ENCODE peak calls at places on chromosomes 11 and 22, in eight cellular contexts. I, B, H, C, L, E, R and V are unnamed samples. For H3K4me1 and H3K36me3, the result is how much of the 10 kb centered on the place peaks cover.

GRCh38 chr11:120212926-120213325 is 2.1 kb downstream of the OAF start:
- DNase-seq in I (no peak), B (no peak), H (no peak), C (no peak), L (peak), E (no peak), R (no peak), V (peak)

GRCh38 chr22:49632199-49633009 is 195.3 kb downstream of the BRD1 start:
- DNase-seq in I (no peak), B (no peak), H (peak), C (peak), L (peak), E (peak), R (peak), V (no peak)

GRCh38 chr22:46800102-46800857 is 37.8 kb downstream of the TBC1D22A start:
- DNase-seq in I (no peak), B (no peak), H (no peak), C (no peak), L (no peak), E (no peak), R (no peak), V (no peak)

GRCh38 chr22:27135582-27135981 is 478.2 kb downstream of the MIAT start:
- DNase-seq in I (no peak), B (no peak), H (peak), C (no peak), L (no peak), E (peak), R (no peak), V (no peak)

GRCh38 chr11:35073691-35074382 is 65.1 kb upstream of the CD44 start:
- DNase-seq in I (no peak), B (no peak), H (no peak), C (no peak), L (no peak), E (no peak), R (no peak), V (no peak)

GRCh38 chr11:109798521-109798920 is 294.7 kb upstream of the ZC3H12C start:
- DNase-seq in I (no peak), B (no peak), H (peak), C (no peak), L (no peak), E (no peak), R (no peak), V (no peak)

GRCh38 chr11:2728663-2729332 is 29.0 kb upstream of the KCNQ1OT1 start:
- DNase-seq in I (no peak), B (no peak), H (no peak), C (no peak), L (no peak), E (no peak), R (no peak), V (no peak)

GRCh38 chr11:116578971-116579687 is 193.7 kb downstream of the BUD13 start:
- DNase-seq in I (no peak), B (no peak), H (peak), C (no peak), L (no peak), E (peak), R (peak), V (no peak)

GRCh38 chr22:21766933-21767462 is 31.4 kb upstream of the YPEL1 start:
- DNase-seq in I (peak), B (no peak), H (no peak), C (no peak), L (no peak), E (no peak), R (no peak), V (no peak)

GRCh38 chr11:8206251-8207079 is 37.6 kb upstream of the RIC3 start:
- DNase-seq in I (peak), B (no peak), H (peak), C (no peak), L (peak), E (no peak), R (peak), V (no peak)

GRCh38 chr11:54558919-54559318 is 44.9 kb downstream of the OR4C46 start:
- DNase-seq in I (no peak), B (no peak), H (no peak), C (no peak), L (no peak), E (no peak), R (no peak), V (no peak)

GRCh38 chr11:128685383-128686044 is 8.4 kb upstream of the FLI1 start:
- DNase-seq in I (no peak), B (no peak), H (peak), C (no peak), L (no peak), E (no peak), R (no peak), V (no peak)
- H3K4me1 ChIP-seq in I (under half), B (half or more), H (under half), C (under half), L (under half), E (under half), R (half or more), V (under half)

GRCh38 chr11:68406318-68407313 is 53.9 kb upstream of the PPP6R3 start:
- DNase-seq in I (no peak), B (no peak), H (no peak), C (no peak), L (peak), E (no peak), R (no peak), V (no peak)

GRCh38 chr11:68412593-68413475 is 47.7 kb upstream of the PPP6R3 start:
- DNase-seq in I (peak), B (no peak), H (peak), C (no peak), L (no peak), E (no peak), R (peak), V (no peak)

GRCh38 chr11:68408512-68408911 is 52.0 kb upstream of the PPP6R3 start:
- DNase-seq in I (no peak), B (no peak), H (no peak), C (no peak), L (no peak), E (no peak), R (no peak), V (no peak)

GRCh38 chr11:68411501-68411991 is 49.0 kb upstream of the PPP6R3 start:
- DNase-seq in I (no peak), B (no peak), H (no peak), C (no peak), L (peak), E (no peak), R (no peak), V (no peak)

DNA sequence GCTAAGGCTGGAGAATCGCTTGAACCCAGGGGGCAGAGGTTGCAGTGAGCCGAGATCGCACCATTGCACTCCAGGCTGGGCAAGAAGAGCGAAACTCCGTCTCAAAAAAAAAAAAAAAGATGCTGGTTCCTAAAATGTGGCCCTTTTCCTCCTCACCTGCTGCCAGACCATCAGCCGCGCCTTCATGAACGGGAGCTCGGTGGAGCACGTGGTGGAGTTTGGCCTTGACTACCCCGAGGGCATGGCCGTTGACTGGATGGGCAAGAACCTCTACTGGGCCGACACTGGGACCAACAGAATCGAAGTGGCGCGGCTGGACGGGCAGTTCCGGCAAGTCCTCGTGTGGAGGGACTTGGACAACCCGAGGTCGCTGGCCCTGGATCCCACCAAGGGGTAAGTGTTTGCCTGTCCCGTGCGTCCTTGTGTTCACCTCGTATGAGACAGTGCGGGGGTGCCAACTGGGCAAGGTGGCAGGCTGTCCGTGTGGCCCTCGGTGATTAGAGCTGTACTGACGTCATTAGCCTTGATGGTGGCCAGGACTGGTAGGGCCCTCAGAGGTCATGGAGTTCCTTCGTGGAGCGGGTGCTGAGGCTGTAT is 50.7 kb upstream of the PPP6R3 start:
- DNase-seq in I (no peak), B (no peak), H (no peak), C (no peak), L (no peak), E (no peak), R (no peak), V (no peak)
- H3K36me3 ChIP-seq in I (under half), B (half or more), H (under half), C (under half), L (under half), E (under half), R (half or more), V (half or more)

DNA sequence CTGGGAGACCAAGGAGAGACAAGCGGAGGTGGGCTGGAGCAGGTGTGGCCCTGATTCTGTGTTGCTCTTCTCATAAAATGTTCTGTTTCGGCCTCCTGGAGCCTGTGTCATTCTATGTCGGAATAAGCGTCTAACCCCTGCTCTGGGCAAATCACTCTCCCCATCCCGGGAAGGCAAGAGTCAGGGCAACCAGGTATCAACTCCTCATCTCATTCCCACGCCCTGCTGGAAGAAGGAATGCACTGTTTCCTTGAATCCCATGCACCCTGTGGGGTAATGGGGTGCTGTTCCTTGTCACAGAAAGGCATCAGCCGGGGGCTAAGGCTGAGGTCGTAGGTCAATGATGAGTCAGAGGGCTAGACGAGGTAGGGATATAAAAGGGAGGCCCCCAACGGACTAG is 2.6 kb downstream of the FAM180B start:
- DNase-seq in I (no peak), B (no peak), H (no peak), C (no peak), L (no peak), E (no peak), R (no peak), V (no peak)
- H3K4me1 ChIP-seq in I (under half), B (under half), H (under half), C (under half), L (under half), E (under half), R (under half), V (under half)

GRCh38 chr11:134407923-134408322 is 4.1 kb downstream of the B3GAT1 start:
- DNase-seq in I (no peak), B (no peak), H (no peak), C (no peak), L (no peak), E (no peak), R (no peak), V (no peak)

GRCh38 chr11:134407321-134407828 is 4.7 kb downstream of the B3GAT1 start:
- DNase-seq in I (no peak), B (no peak), H (no peak), C (no peak), L (no peak), E (no peak), R (no peak), V (no peak)

GRCh38 chr11:134405436-134405835 is 6.6 kb downstream of the B3GAT1 start:
- DNase-seq in I (no peak), B (no peak), H (no peak), C (no peak), L (no peak), E (no peak), R (no peak), V (no peak)

GRCh38 chr11:134405841-134406240 is 6.2 kb downstream of the B3GAT1 start:
- DNase-seq in I (no peak), B (no peak), H (no peak), C (no peak), L (no peak), E (no peak), R (no peak), V (no peak)

GRCh38 chr11:134406264-134407185 is 5.5 kb downstream of the B3GAT1 start:
- DNase-seq in I (no peak), B (no peak), H (no peak), C (no peak), L (no peak), E (no peak), R (no peak), V (no peak)
- H3K36me3 ChIP-seq in I (under half), B (under half), H (under half), C (under half), L (under half), E (under half), R (under half), V (under half)

GRCh38 chr11:79189604-79190003 is 251.2 kb downstream of the TENM4 start:
- DNase-seq in I (no peak), B (no peak), H (no peak), C (no peak), L (no peak), E (no peak), R (no peak), V (no peak)

GRCh38 chr11:79184285-79184684 is 256.5 kb downstream of the TENM4 start:
- DNase-seq in I (no peak), B (no peak), H (no peak), C (no peak), L (no peak), E (no peak), R (no peak), V (no peak)

GRCh38 chr11:79182794-79183193 is 258.0 kb downstream of the TENM4 start:
- DNase-seq in I (no peak), B (no peak), H (no peak), C (no peak), L (no peak), E (no peak), R (no peak), V (no peak)

GRCh38 chr11:79189055-79189454 is 251.8 kb downstream of the TENM4 start:
- DNase-seq in I (no peak), B (no peak), H (no peak), C (no peak), L (no peak), E (no peak), R (no peak), V (no peak)

GRCh38 chr11:79185351-79185750 is 255.5 kb downstream of the TENM4 start:
- DNase-seq in I (no peak), B (no peak), H (no peak), C (no peak), L (no peak), E (no peak), R (no peak), V (no peak)
- H3K4me1 ChIP-seq in I (under half), B (under half), H (under half), C (under half), L (under half), E (under half), R (under half), V (under half)

DNA sequence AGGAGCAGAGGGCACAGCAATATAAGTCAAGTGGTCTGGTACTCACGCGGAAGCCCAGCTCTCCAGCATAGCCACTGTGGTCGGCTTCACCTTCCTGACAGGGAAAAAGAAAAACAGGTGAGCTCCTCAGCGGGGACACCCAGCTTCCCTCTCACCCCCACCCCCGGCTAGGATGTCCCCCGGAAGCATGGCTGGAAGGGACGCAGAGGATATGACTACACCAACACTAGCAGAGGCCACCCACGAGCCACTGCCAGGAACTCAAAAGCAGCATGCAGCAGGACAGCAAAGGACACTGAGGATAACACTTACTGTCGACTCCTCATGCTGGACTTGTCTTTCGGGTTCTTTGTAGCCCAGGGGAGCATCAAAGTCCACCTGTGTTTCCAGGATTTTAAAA is 9.0 kb upstream of the C22orf39 start:
- DNase-seq in I (no peak), B (no peak), H (no peak), C (no peak), L (no peak), E (no peak), R (no peak), V (no peak)
- H3K36me3 ChIP-seq in I (under half), B (under half), H (under half), C (under half), L (under half), E (under half), R (half or more), V (half or more)

GRCh38 chr11:830295-831131 is 2.2 kb upstream of the CD151 start:
- DNase-seq in I (peak), B (no peak), H (peak), C (no peak), L (peak), E (peak), R (peak), V (peak)

GRCh38 chr11:832529-833113 is at the start of gene CD151:
- DNase-seq in I (peak), B (no peak), H (peak), C (no peak), L (no peak), E (peak), R (peak), V (peak)

GRCh38 chr11:829946-830294 is 2.2 kb downstream of the CRACR2B start:
- DNase-seq in I (no peak), B (no peak), H (no peak), C (no peak), L (no peak), E (peak), R (no peak), V (no peak)

GRCh38 chr11:831951-832528 is 712 bp upstream of the CD151 start:
- DNase-seq in I (no peak), B (no peak), H (no peak), C (no peak), L (no peak), E (no peak), R (no peak), V (no peak)

DNA sequence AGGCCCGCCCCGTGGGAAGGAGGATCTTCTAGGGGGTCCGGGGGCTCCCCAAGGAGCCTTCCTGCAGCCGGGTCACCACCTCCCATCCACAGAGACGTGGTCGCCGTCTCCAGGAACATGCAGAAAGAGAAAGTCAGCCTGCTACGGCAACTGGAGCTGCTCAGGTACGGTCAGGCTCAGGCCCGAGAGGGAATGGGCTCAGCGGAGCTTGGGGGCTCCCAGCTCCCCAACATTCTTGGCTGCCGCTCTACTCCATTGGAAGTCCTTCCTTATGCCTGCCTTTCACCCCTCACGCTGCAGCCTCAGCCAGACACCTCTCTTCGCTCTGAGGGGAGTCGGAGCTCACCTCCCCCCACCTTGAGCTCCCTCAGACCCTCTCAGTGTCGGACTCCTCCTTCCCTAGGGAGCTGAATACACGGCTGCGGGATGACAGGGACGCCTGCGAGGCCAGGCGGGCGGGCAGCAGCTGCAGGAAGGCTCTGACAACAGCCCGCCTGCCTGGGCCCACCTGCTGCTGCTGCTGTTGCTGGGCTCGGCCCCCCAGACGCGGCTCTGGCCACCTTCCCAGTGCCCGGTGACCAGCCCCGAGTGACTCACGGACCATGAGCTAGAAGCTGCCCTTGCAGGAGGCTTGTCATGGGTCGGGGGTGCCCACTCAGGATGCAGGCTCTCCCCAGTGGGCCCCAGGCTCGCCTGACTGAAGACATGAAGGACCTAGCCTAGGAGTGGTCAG is 1.5 kb upstream of the CD151 start:
- DNase-seq in I (no peak), B (no peak), H (no peak), C (no peak), L (no peak), E (no peak), R (no peak), V (no peak)
- H3K4me1 ChIP-seq in I (half or more), B (half or more), H (under half), C (half or more), L (under half), E (under half), R (half or more), V (under half)

GRCh38 chr22:30297276-30298004 is 8.1 kb upstream of the CASTOR1 start:
- DNase-seq in I (no peak), B (no peak), H (no peak), C (no peak), L (no peak), E (no peak), R (no peak), V (no peak)

GRCh38 chr22:30294830-30295229 is 5.5 kb upstream of the CASTOR1 start:
- DNase-seq in I (no peak), B (no peak), H (no peak), C (no peak), L (no peak), E (no peak), R (no peak), V (no peak)

GRCh38 chr22:30295576-30295975 is 6.3 kb upstream of the CASTOR1 start:
- DNase-seq in I (no peak), B (no peak), H (no peak), C (no peak), L (no peak), E (no peak), R (no peak), V (no peak)

GRCh38 chr22:30296851-30297250 is 7.5 kb upstream of the CASTOR1 start:
- DNase-seq in I (no peak), B (no peak), H (no peak), C (no peak), L (no peak), E (no peak), R (no peak), V (no peak)

GRCh38 chr22:30296324-30296723 is 7.0 kb upstream of the CASTOR1 start:
- DNase-seq in I (no peak), B (no peak), H (no peak), C (no peak), L (no peak), E (no peak), R (no peak), V (no peak)
- H3K36me3 ChIP-seq in I (under half), B (half or more), H (under half), C (under half), L (under half), E (under half), R (half or more), V (under half)